ENCODE peak calls at places on chromosomes 7 and 10, in nine cellular contexts. R is pancreas; S is naive thymus-derived CD4-positive, alpha-beta T cell; E is heart right ventricle; D is body of pancreas; W is cardiac muscle cell; F is tibial artery; C is esophagus squamous epithelium; K is HCT116. A is an unnamed sample. For H3K4me1, the result is how much of the 10 kb centered on the place peaks cover.

GRCh38 chr10:68172324-68172723 is 59.6 kb downstream of the ATOH7 start:
- DNase-seq in R (no peak), S (no peak), E (no peak), D (no peak), W (no peak), F (no peak), C (no peak), K (no peak), A (no peak)

GRCh38 chr7:73308074-73308664 is 457 bp downstream of the NSUN5 start:
- DNase-seq in R (no peak), S (no peak), E (no peak), D (no peak), W (peak), F (no peak), C (no peak), K (no peak), A (no peak)

GRCh38 chr10:61888744-61889143 is 12.8 kb upstream of the ARID5B start:
- DNase-seq in R (no peak), S (no peak), E (no peak), D (no peak), W (no peak), F (no peak), C (no peak), K (no peak), A (no peak)

GRCh38 chr7:130941322-130942210 is 207.6 kb upstream of the KLF14 start:
- DNase-seq in R (peak), S (peak), E (peak), D (peak), W (peak), F (peak), C (no peak), K (no peak), A (no peak)

GRCh38 chr7:151435971-151436370 is 4.0 kb downstream of the CRYGN start:
- DNase-seq in R (no peak), S (no peak), E (no peak), D (no peak), W (no peak), F (no peak), C (no peak), K (no peak), A (no peak)

GRCh38 chr10:102773986-102774385 is 30.2 kb downstream of the WBP1L start:
- DNase-seq in R (no peak), S (peak), E (no peak), D (no peak), W (peak), F (peak), C (no peak), K (no peak), A (no peak)

GRCh38 chr7:92251181-92251580 is 5.4 kb downstream of the ANKIB1 start:
- DNase-seq in R (no peak), S (no peak), E (no peak), D (no peak), W (no peak), F (no peak), C (no peak), K (no peak), A (no peak)

GRCh38 chr7:106731637-106732036 is 70.7 kb upstream of the CCDC71L start:
- DNase-seq in R (no peak), S (no peak), E (no peak), D (no peak), W (peak), F (no peak), C (no peak), K (no peak), A (no peak)

GRCh38 chr10:29495366-29495765 is 139.4 kb downstream of the SVIL start:
- DNase-seq in R (no peak), S (no peak), E (no peak), D (no peak), W (no peak), F (no peak), C (no peak), K (no peak), A (no peak)

GRCh38 chr10:1155791-1156615 is 99.8 kb downstream of the WDR37 start:
- DNase-seq in R (no peak), S (no peak), E (no peak), D (no peak), W (no peak), F (no peak), C (no peak), K (no peak), A (no peak)

GRCh38 chr7:51304729-51305128 is 11.9 kb downstream of the COBL start:
- DNase-seq in R (no peak), S (no peak), E (no peak), D (no peak), W (no peak), F (no peak), C (no peak), K (no peak), A (no peak)

GRCh38 chr10:46028584-46029570 is 1.5 kb downstream of the NCOA4 start:
- DNase-seq in R (peak), S (peak), E (no peak), D (peak), W (peak), F (no peak), C (no peak), K (peak), A (no peak)

GRCh38 chr10:97534746-97535367 is 36.1 kb downstream of the UBTD1 start:
- DNase-seq in R (no peak), S (no peak), E (no peak), D (no peak), W (peak), F (no peak), C (no peak), K (no peak), A (no peak)

GRCh38 chr7:100430450-100431285 is 1.0 kb downstream of the MEPCE start:
- DNase-seq in R (peak), S (peak), E (no peak), D (peak), W (peak), F (peak), C (no peak), K (no peak), A (no peak)

GRCh38 chr10:7787150-7787856 is 490 bp downstream of the KIN start:
- DNase-seq in R (no peak), S (no peak), E (no peak), D (no peak), W (peak), F (no peak), C (no peak), K (no peak), A (no peak)

GRCh38 chr7:116828281-116828680 is 34.1 kb upstream of the CAPZA2 start:
- DNase-seq in R (no peak), S (no peak), E (no peak), D (no peak), W (no peak), F (no peak), C (no peak), K (no peak), A (no peak)

GRCh38 chr10:51834548-51834947 is 135.2 kb upstream of the CSTF2T start:
- DNase-seq in R (no peak), S (no peak), E (no peak), D (no peak), W (no peak), F (no peak), C (no peak), K (no peak), A (no peak)

GRCh38 chr7:132065193-132065972 is 509.0 kb upstream of the PODXL start:
- DNase-seq in R (no peak), S (no peak), E (no peak), D (no peak), W (peak), F (peak), C (no peak), K (peak), A (peak)

GRCh38 chr10:18140149-18140956 is at the start of gene CACNB2:
- DNase-seq in R (peak), S (no peak), E (peak), D (peak), W (peak), F (peak), C (no peak), K (no peak), A (peak)

GRCh38 chr7:157979631-157980340 is 607.8 kb downstream of the PTPRN2 start:
- DNase-seq in R (no peak), S (no peak), E (no peak), D (no peak), W (no peak), F (no peak), C (no peak), K (no peak), A (peak)

GRCh38 chr10:37948210-37948609 is 28.2 kb downstream of the ZNF25 start:
- DNase-seq in R (no peak), S (no peak), E (no peak), D (no peak), W (peak), F (no peak), C (no peak), K (no peak), A (no peak)

GRCh38 chr7:20697351-20697750 is 81.9 kb downstream of the ABCB5 start:
- DNase-seq in R (no peak), S (no peak), E (no peak), D (no peak), W (no peak), F (no peak), C (no peak), K (no peak), A (no peak)

GRCh38 chr7:20698469-20698868 is 83.0 kb downstream of the ABCB5 start:
- DNase-seq in R (no peak), S (no peak), E (no peak), D (no peak), W (no peak), F (no peak), C (no peak), K (no peak), A (no peak)

GRCh38 chr7:20700491-20701231 is 85.2 kb downstream of the ABCB5 start:
- DNase-seq in R (no peak), S (no peak), E (no peak), D (no peak), W (no peak), F (no peak), C (no peak), K (no peak), A (no peak)
- H3K4me3 ChIP-seq in R (no peak), S (no peak), E (no peak), D (no peak), W (no peak), F (no peak), C (no peak), K (no peak), A (no peak)

DNA sequence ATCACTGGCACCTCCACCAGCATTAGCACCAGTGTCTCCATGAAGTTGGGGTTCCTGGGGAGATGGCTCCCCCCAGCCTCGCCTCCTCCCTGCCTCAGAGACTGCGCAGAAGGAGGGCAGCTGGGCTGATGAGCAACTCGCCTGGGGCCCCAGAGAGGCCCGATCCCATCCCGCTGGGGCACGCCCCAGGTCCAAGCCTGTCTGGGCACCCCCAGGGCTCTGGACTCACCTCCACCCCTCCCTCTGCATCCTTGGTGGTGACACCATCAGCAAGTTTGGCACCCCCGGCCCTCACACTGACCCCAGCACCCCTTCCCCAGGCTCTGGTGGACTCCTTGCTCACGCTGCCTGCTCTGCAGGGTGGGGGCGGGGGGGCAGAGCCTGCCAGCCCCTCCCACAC is 89.5 kb downstream of the LHPP start:
- DNase-seq in R (no peak), S (no peak), E (no peak), D (no peak), W (no peak), F (no peak), C (no peak), K (no peak), A (no peak)
- H3K27ac ChIP-seq in R (no peak), S (no peak), E (no peak), D (no peak), W (no peak), F (no peak), C (no peak), K (no peak), A (no peak)

DNA sequence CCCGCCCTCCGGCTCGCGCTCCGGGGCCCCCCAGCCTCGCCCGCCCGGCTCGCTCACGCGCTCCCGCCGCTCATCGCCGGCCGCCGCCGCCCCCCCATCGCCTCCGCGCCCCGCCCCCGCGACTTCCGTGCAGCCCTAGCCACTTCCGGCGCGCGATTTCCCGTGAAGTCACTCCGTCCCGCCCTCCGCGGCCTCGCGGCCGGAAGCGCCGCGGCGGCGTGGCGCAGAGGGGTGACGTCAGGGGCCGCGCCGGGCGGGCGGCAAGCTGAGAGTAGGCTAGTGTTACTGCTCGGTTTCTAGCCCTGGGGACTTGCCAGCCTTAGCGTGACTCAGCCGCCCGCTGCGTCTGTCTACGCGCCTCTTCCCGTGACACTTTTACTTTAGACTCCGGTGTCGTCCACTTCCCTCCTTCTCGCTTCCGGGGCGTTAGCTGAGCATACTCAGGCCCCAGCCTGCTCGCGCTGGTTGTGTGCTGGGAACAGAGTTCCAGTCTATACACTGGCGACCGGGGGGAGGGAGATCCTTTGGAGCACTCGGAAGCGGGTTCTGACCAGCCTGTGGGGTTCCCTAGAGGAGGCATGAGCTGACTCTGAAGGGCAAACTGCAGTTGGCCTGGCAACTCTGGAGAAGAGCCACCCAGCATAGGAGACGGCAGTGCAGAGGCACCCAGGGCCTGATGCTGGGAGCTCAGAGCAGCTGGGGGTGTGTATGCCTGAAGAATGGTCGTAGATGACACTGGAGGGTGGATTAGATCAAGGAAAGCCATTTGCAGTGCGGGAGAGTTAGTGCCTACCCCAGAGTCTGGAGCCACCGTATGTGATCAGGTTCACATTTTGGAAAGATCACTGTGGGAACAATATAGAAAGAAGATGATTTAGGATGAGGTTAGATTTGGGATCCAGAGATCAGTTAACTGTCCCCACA is at the start of gene PURB:
- DNase-seq in R (peak), S (peak), E (peak), D (peak), W (peak), F (peak), C (peak), K (peak), A (peak)
- H3K4me1 ChIP-seq in R (under half), S (under half), E (half or more), D (under half), W (under half), F (under half), C (half or more), K (under half), A (under half)

DNA sequence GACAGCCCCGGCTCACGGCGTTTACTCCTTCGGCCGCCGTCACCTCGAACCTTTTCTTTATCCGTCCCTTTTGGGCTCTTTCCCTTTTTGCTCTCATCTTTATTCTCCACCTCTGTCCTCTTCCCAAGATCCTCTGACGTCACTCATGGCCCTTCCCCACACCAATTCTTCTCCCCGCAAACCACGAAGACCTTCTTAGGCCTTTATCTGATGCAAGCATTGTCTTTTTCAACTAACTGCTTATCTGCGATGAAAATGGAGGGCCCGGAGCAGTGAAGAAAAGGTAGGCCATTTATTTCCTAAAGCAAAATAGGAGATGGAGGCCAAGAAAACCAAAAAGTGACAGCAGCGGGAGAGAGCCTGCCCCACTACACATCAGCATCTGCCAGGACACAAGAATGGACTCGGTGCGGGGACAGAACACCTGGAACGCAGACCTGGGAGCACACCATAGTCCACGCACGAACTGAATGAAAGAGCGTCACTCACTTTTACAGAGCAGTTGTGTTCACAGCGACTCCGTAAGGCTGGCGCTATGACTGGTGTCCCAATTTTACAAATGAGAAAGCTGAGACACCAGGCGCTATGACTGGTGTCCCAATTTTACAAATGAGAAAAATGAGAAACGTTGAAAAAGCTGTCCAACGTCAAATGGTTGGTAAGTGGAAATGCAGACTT is 45.3 kb downstream of the ZNF777 start:
- DNase-seq in R (no peak), S (no peak), E (no peak), D (no peak), W (peak), F (no peak), C (no peak), K (no peak), A (no peak)
- H3K4me3 ChIP-seq in R (no peak), S (peak), E (no peak), D (no peak), W (peak), F (peak), C (peak), K (no peak), A (no peak)

DNA sequence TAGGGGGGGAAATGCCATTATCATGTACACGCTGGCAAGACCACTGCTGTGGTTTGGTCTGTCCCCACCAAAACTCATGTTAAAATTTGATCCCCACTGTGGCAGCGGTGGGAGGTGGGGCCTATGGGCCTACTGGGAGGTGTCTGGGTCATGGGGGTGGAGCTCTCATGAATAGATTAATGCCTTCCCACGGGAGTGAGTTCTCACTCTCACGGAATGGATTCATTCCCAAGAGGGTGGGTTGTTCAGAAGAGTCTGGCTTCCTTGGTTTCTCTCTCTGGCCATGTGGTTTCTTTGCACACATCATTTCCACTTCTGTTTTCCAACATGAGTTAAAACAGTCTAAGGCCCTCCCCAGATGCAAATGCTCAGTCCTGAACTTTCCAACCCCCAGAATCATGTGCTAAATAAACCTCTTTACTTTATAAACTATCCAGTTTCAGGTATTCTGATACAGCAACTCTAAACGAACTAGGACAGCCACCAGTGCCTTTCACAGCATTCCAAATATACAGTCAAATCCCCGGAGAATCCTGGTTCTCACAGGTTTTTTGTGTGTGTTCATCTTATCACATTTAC is 44.3 kb downstream of the SMURF1 start:
- DNase-seq in R (no peak), S (no peak), E (no peak), D (no peak), W (peak), F (no peak), C (no peak), K (no peak), A (no peak)
- H3K27ac ChIP-seq in R (peak), S (no peak), E (no peak), D (peak), W (no peak), F (peak), C (peak), K (peak), A (peak)

GRCh38 chr10:44016101-44016500 is 367.4 kb upstream of the ZNF32 start:
- DNase-seq in R (no peak), S (no peak), E (no peak), D (no peak), W (no peak), F (no peak), C (no peak), K (no peak), A (no peak)

GRCh38 chr10:44017483-44018145 is 367.3 kb downstream of the CXCL12 start:
- DNase-seq in R (no peak), S (no peak), E (no peak), D (no peak), W (no peak), F (peak), C (no peak), K (no peak), A (no peak)

GRCh38 chr10:44014644-44015250 is 366.1 kb upstream of the ZNF32 start:
- DNase-seq in R (no peak), S (no peak), E (no peak), D (no peak), W (no peak), F (no peak), C (no peak), K (no peak), A (no peak)

GRCh38 chr10:44020322-44021111 is 364.4 kb downstream of the CXCL12 start:
- DNase-seq in R (peak), S (no peak), E (peak), D (peak), W (no peak), F (no peak), C (no peak), K (no peak), A (no peak)

DNA sequence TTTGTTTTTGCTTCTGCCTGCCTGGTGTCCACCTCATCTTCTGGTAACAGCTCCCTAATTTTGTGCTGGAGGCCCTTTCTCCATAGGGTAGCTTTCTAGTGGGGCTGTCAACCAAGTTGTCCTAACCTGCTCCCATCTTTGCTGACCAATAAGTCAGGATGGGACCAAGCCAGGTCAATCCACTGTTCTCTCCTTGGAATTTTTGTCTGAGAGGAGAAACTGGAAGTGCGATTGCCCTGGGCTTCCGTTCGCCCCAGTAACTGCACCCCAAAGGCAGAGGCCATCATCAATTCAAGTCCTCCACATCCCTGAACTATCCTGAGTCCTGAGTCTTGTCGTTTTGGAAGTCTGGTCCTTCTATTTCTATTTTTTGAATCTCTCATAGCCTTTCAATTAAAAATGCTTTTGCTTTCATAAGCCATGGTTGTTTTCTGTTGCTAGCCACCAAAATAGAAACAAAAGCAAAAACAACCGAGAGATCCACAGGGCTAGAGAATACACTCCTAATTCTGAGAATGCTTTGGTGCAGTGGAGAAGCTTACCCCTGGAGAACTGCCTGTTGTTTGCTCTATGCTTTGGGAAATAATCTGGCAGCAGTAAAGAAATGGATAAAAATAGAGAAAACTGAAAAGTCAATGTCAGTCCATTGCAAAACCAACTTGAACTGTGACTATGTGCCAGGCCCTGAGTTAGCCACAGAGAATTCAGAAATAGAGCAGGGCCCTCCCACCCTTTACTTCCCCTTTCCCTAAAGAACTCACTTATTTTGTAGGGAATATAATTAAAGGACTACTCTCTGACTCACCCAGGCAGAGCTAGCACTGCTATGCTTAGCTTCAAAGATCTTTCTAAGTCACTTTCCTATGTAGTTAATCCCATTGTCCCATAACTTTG is 368.1 kb downstream of the CXCL12 start:
- DNase-seq in R (no peak), S (no peak), E (no peak), D (no peak), W (peak), F (peak), C (no peak), K (no peak), A (no peak)
- H3K4me1 ChIP-seq in R (under half), S (under half), E (under half), D (under half), W (under half), F (under half), C (under half), K (under half), A (under half)

A was measured in RWPE2.